ENCODE peak calls at places on chromosomes 4 and X, in four cellular contexts. One of them, this sample, is unnamed.
A peak's percentile ranks its signal among the peaks of the same experiment; 100 is the strongest.

GRCh38 chr4:4627906-4628305 is 86.1 kb upstream of the STX18 start:
- DNase-seq in HCT116: no peak
- DNase-seq in bronchial epithelial cell: no peak
- DNase-seq in cardiac muscle cell: no peak
- DNase-seq in this sample: no peak

GRCh38 chr4:149311076-149311475 is 504.6 kb downstream of the IQCM start:
- DNase-seq in HCT116: no peak
- DNase-seq in bronchial epithelial cell: peak; percentile 52
- DNase-seq in cardiac muscle cell: no peak
- DNase-seq in this sample: no peak

GRCh38 chr4:140372607-140373327 is 679 bp upstream of the SCOC start:
- DNase-seq in HCT116: peak; percentile 12
- DNase-seq in bronchial epithelial cell: peak; percentile 27
- DNase-seq in cardiac muscle cell: peak; percentile 14
- DNase-seq in this sample: peak; percentile 71

GRCh38 chrX:69066021-69066757 is 99.1 kb downstream of the PJA1 start:
- DNase-seq in HCT116: no peak
- DNase-seq in bronchial epithelial cell: no peak
- DNase-seq in cardiac muscle cell: no peak
- DNase-seq in this sample: no peak

GRCh38 chr4:153934689-153935017 is 145.8 kb upstream of the SFRP2 start:
- DNase-seq in HCT116: no peak
- DNase-seq in bronchial epithelial cell: no peak
- DNase-seq in cardiac muscle cell: no peak
- DNase-seq in this sample: no peak

GRCh38 chr4:41257257-41257900 is 651 bp downstream of the UCHL1 start:
- DNase-seq in HCT116: no peak
- DNase-seq in bronchial epithelial cell: no peak
- DNase-seq in cardiac muscle cell: peak; percentile 59
- DNase-seq in this sample: peak; percentile 2

GRCh38 chr4:68599150-68599549 is 23.0 kb upstream of the UGT2B17 start:
- DNase-seq in HCT116: no peak
- DNase-seq in bronchial epithelial cell: peak; percentile 29
- DNase-seq in cardiac muscle cell: no peak
- DNase-seq in this sample: no peak

GRCh38 chr4:128123036-128123435 is 61.9 kb downstream of the LARP1B start:
- DNase-seq in HCT116: no peak
- DNase-seq in bronchial epithelial cell: no peak
- DNase-seq in cardiac muscle cell: no peak
- DNase-seq in this sample: no peak

GRCh38 chr4:183638436-183638835 is 20.5 kb downstream of the RWDD4 start:
- DNase-seq in HCT116: no peak
- DNase-seq in bronchial epithelial cell: peak; percentile 60
- DNase-seq in cardiac muscle cell: no peak
- DNase-seq in this sample: no peak

GRCh38 chrX:53716328-53717088 is 30.0 kb upstream of the HUWE1 start:
- DNase-seq in HCT116: no peak
- DNase-seq in bronchial epithelial cell: peak; percentile 22
- DNase-seq in cardiac muscle cell: peak; percentile 28
- DNase-seq in this sample: peak; percentile 33

GRCh38 chrX:1598876-1599790 is 7.7 kb downstream of the AKAP17A start:
- DNase-seq in HCT116: no peak
- DNase-seq in bronchial epithelial cell: no peak
- DNase-seq in cardiac muscle cell: no peak
- DNase-seq in this sample: no peak

GRCh38 chr4:7769936-7770674 is 169.6 kb downstream of the AFAP1 start:
- DNase-seq in HCT116: no peak
- DNase-seq in bronchial epithelial cell: no peak
- DNase-seq in cardiac muscle cell: peak; percentile 42
- DNase-seq in this sample: peak; percentile 29

GRCh38 chr4:7767966-7768365 is 171.7 kb downstream of the AFAP1 start:
- DNase-seq in HCT116: no peak
- DNase-seq in bronchial epithelial cell: no peak
- DNase-seq in cardiac muscle cell: no peak
- DNase-seq in this sample: no peak

GRCh38 chr4:7770675-7771050 is 169.0 kb downstream of the AFAP1 start:
- DNase-seq in HCT116: no peak
- DNase-seq in bronchial epithelial cell: no peak
- DNase-seq in cardiac muscle cell: no peak
- DNase-seq in this sample: no peak

GRCh38 chr4:7768736-7769135 is 170.9 kb downstream of the AFAP1 start:
- DNase-seq in HCT116: no peak
- DNase-seq in bronchial epithelial cell: no peak
- DNase-seq in cardiac muscle cell: no peak
- DNase-seq in this sample: no peak

GRCh38 chr4:7769308-7769841 is 170.3 kb downstream of the AFAP1 start:
- DNase-seq in HCT116: no peak
- DNase-seq in bronchial epithelial cell: no peak
- DNase-seq in cardiac muscle cell: no peak
- DNase-seq in this sample: no peak
- H3K36me3 ChIP-seq in HCT116: peaks cover 2% of the 10 kb centered on the region
- H3K36me3 ChIP-seq in bronchial epithelial cell: peaks cover 38% of the 10 kb centered on the region
- H3K36me3 ChIP-seq in cardiac muscle cell: peaks cover 19% of the 10 kb centered on the region
- H3K36me3 ChIP-seq in this sample: peaks cover 5% of the 10 kb centered on the region

GRCh38 chrX:10841579-10841978 is 221.2 kb upstream of the MID1 start:
- DNase-seq in HCT116: no peak
- DNase-seq in bronchial epithelial cell: no peak
- DNase-seq in cardiac muscle cell: peak; percentile 69
- DNase-seq in this sample: no peak
- H3K36me3 ChIP-seq in HCT116: no peaks in the 10 kb centered on the region
- H3K36me3 ChIP-seq in bronchial epithelial cell: no peaks in the 10 kb centered on the region
- H3K36me3 ChIP-seq in cardiac muscle cell: no peaks in the 10 kb centered on the region
- H3K36me3 ChIP-seq in this sample: no peaks in the 10 kb centered on the region

DNA sequence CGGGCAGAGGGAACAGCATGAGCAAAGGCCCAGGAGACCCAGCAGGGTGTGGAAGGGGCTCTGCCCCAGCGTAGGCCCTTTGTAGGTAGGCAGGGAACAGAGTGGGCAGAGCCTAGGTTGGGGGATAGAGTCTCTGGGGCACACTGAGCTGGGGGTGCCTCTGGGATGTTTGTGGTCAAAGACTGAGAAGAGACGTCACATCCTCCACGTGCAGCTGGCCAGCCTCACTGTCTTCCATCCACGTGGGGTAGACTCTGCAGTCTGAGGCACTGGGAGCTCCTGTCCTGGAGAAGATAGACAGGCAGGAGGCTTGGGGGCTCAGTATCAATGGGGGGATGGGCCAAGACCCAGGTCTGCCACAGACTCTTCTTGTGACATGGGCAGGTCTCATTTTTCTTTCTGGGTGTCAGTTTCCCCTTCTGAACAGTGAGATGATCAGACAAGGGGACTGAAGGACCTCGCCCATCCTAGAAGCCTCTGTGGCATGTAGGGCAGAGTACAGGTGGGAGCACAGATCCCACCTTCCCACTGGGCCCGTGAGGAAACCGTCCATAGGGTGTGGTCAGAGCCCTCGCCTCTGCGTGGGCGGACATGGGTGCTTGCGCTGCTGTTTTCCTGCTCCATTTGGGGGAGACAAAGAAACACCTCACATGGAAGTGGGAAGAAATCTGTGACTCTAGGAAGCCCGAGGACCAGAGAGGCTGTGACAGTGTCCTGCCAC is 22.9 kb downstream of the WFS1 start:
- DNase-seq in HCT116: no peak
- DNase-seq in bronchial epithelial cell: no peak
- DNase-seq in cardiac muscle cell: no peak
- DNase-seq in this sample: no peak
- H3K36me3 ChIP-seq in HCT116: no peaks in the 10 kb centered on the region
- H3K36me3 ChIP-seq in bronchial epithelial cell: peaks cover 4% of the 10 kb centered on the region
- H3K36me3 ChIP-seq in cardiac muscle cell: peaks cover 3% of the 10 kb centered on the region
- H3K36me3 ChIP-seq in this sample: no peaks in the 10 kb centered on the region

GRCh38 chrX:153951683-153952372 is 7.4 kb upstream of the RENBP start:
- DNase-seq in HCT116: no peak
- DNase-seq in bronchial epithelial cell: no peak
- DNase-seq in cardiac muscle cell: no peak
- DNase-seq in this sample: no peak
- H3K36me3 ChIP-seq in HCT116: no peaks in the 10 kb centered on the region
- H3K36me3 ChIP-seq in bronchial epithelial cell: peaks cover 21% of the 10 kb centered on the region
- H3K36me3 ChIP-seq in cardiac muscle cell: peaks cover 3% of the 10 kb centered on the region
- H3K36me3 ChIP-seq in this sample: peaks cover 36% of the 10 kb centered on the region

DNA sequence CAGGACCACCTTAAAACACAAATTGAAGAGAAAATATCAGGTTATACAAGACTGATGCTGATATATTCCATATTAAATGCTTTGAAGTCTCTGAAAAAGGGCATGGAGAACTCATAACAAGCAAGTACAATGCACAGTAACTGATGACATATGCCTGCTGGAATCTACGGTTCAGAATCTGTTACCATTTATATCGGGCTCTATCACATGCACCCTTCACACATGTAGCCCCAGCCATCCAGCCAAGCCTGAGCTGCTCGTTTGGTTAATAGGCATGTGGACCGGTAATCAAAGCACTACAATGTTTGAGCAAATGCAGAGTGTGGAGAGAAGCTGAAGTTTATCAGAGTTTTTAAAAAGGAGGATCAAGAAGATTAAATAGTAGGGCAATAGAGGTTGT is 11.8 kb downstream of the COMMD8 start:
- DNase-seq in HCT116: no peak
- DNase-seq in bronchial epithelial cell: no peak
- DNase-seq in cardiac muscle cell: no peak
- DNase-seq in this sample: no peak
- H3K36me3 ChIP-seq in HCT116: peaks cover 12% of the 10 kb centered on the region
- H3K36me3 ChIP-seq in bronchial epithelial cell: no peaks in the 10 kb centered on the region
- H3K36me3 ChIP-seq in cardiac muscle cell: peaks cover 23% of the 10 kb centered on the region
- H3K36me3 ChIP-seq in this sample: peaks cover 36% of the 10 kb centered on the region

DNA sequence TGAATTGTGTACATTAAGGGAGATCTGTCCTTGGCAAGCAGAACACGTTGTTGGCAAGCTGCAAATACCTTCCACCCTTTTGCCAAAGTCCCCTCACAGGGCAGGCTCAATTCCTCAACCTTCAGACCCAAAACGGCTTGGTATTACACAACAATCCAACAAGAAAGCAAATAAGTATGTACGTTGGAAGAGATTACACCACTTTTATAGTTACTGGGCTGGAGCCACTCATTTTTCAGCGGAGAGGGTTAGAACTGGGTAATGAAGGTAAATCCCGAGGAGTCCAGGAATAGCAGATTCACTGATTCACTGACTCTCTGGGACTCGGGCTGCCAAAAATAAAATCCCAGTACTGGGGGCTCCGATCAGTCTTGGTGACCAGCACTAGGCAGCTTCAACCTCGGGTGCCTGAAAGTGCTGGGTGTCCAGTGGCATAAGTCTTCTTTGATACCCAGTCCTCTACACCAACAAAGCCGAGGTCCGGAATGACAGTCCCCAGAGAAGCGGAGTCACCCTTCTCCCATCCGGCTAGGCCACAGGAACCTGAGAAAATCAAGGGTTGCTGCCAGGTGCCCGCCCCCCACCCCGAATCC is 587 bp downstream of the TIMM8A start:
- DNase-seq in HCT116: no peak
- DNase-seq in bronchial epithelial cell: peak; percentile 12
- DNase-seq in cardiac muscle cell: peak; percentile 39
- DNase-seq in this sample: no peak
- H3K36me3 ChIP-seq in HCT116: no peaks in the 10 kb centered on the region
- H3K36me3 ChIP-seq in bronchial epithelial cell: no peaks in the 10 kb centered on the region
- H3K36me3 ChIP-seq in cardiac muscle cell: no peaks in the 10 kb centered on the region
- H3K36me3 ChIP-seq in this sample: no peaks in the 10 kb centered on the region

This sample was measured in CD4-positive, CD25-positive, alpha-beta regulatory T cell.